ENCODE peak calls at places on chromosome 1, in four cellular contexts. Z is adrenal gland, A is endothelial cell of umbilical vein, B is HCT116. I is an unnamed sample.

GRCh38 chr1:167276969-167277368 is 56.3 kb downstream of the POU2F1 start:
- DNase-seq in Z (no peak), A (no peak), B (no peak), I (no peak)

GRCh38 chr1:84406209-84406917 is 8.1 kb downstream of the DNASE2B start:
- DNase-seq in Z (no peak), A (peak; percentile 13), B (peak; percentile 53), I (no peak)

GRCh38 chr1:68811806-68812205 is 314.9 kb upstream of the DEPDC1 start:
- DNase-seq in Z (no peak), A (no peak), B (no peak), I (no peak)

GRCh38 chr1:47002211-47002610 is 21.3 kb upstream of the CYP4X1 start:
- DNase-seq in Z (no peak), A (no peak), B (no peak), I (no peak)

GRCh38 chr1:12001249-12001917 is 17.9 kb upstream of the MIIP start:
- DNase-seq in Z (peak; percentile 65), A (no peak), B (peak; percentile 77), I (no peak)

GRCh38 chr1:228283043-228283371 is 75.2 kb downstream of the OBSCN start:
- DNase-seq in Z (peak; percentile 16), A (no peak), B (no peak), I (peak; percentile 45)

GRCh38 chr1:148362141-148362929 is 120.8 kb downstream of the PPIAL4G start:
- DNase-seq in Z (no peak), A (no peak), B (peak; percentile 86), I (no peak)

GRCh38 chr1:10947181-10947580 is 65.3 kb upstream of the TARDBP start:
- DNase-seq in Z (no peak), A (no peak), B (no peak), I (no peak)

GRCh38 chr1:14840374-14840773 is 241.9 kb downstream of the KAZN start:
- DNase-seq in Z (no peak), A (no peak), B (no peak), I (no peak)

GRCh38 chr1:57770772-57771171 is 346.9 kb upstream of the DAB1 start:
- DNase-seq in Z (no peak), A (no peak), B (no peak), I (no peak)

GRCh38 chr1:84887261-84887934 is 5.6 kb downstream of the LPAR3 start:
- DNase-seq in Z (peak; percentile 18), A (no peak), B (no peak), I (no peak)

GRCh38 chr1:62686822-62687221 is 1.4 kb downstream of the DOCK7 start:
- DNase-seq in Z (no peak), A (no peak), B (no peak), I (no peak)

GRCh38 chr1:62462370-62462769 is 25.5 kb downstream of the USP1 start:
- DNase-seq in Z (no peak), A (no peak), B (no peak), I (no peak)

GRCh38 chr1:172449012-172449584 is 5.2 kb upstream of the PIGC start:
- DNase-seq in Z (no peak), A (no peak), B (no peak), I (no peak)

GRCh38 chr1:27428316-27429028 is 36.0 kb downstream of the GPR3 start:
- DNase-seq in Z (no peak), A (peak; percentile 87), B (no peak), I (peak; percentile 25)

GRCh38 chr1:202654079-202654478 is 56.2 kb downstream of the SYT2 start:
- DNase-seq in Z (no peak), A (no peak), B (no peak), I (no peak)

GRCh38 chr1:44616284-44616990 is 57.8 kb downstream of the TMEM53 start:
- DNase-seq in Z (no peak), A (no peak), B (no peak), I (no peak)

GRCh38 chr1:111471012-111471411 is 2.8 kb upstream of the C1orf162 start:
- DNase-seq in Z (peak; percentile 63), A (no peak), B (no peak), I (peak; percentile 20)

GRCh38 chr1:61612600-61612999 is 112.3 kb downstream of the TM2D1 start:
- DNase-seq in Z (no peak), A (no peak), B (no peak), I (no peak)

GRCh38 chr1:117754061-117754969 is 148.5 kb downstream of the TENT5C start:
- DNase-seq in Z (peak; percentile 76), A (peak; percentile 71), B (peak; percentile 52), I (peak; percentile 55)

GRCh38 chr1:31799196-31799894 is 16.5 kb downstream of the SPOCD1 start:
- DNase-seq in Z (no peak), A (no peak), B (no peak), I (no peak)

GRCh38 chr1:107914144-107914543 is 50.8 kb downstream of the VAV3 start:
- DNase-seq in Z (no peak), A (no peak), B (no peak), I (no peak)

GRCh38 chr1:109802901-109803561 is 39.3 kb upstream of the EPS8L3 start:
- DNase-seq in Z (no peak), A (peak; percentile 29), B (no peak), I (no peak)

GRCh38 chr1:81111818-81112217 is 688.9 kb upstream of the ADGRL2 start:
- DNase-seq in Z (peak; percentile 12), A (peak; percentile 44), B (no peak), I (no peak)

GRCh38 chr1:7469255-7469938 is 301.7 kb upstream of the VAMP3 start:
- DNase-seq in Z (peak; percentile 78), A (no peak), B (no peak), I (no peak)

GRCh38 chr1:109483658-109484518 is at the start of gene ATXN7L2:
- DNase-seq in Z (peak; percentile 94), A (peak; percentile 92), B (peak; percentile 77), I (peak; percentile 84)

GRCh38 chr1:183238071-183238470 is 52.0 kb downstream of the LAMC2 start:
- DNase-seq in Z (no peak), A (peak; percentile 31), B (no peak), I (no peak)

GRCh38 chr1:10704383-10704882 is 92.0 kb downstream of the CASZ1 start:
- DNase-seq in Z (peak; percentile 62), A (no peak), B (no peak), I (no peak)

GRCh38 chr1:244675167-244675566 is 22.2 kb downstream of the DESI2 start:
- DNase-seq in Z (no peak), A (no peak), B (no peak), I (no peak)

GRCh38 chr1:175132456-175132855 is 60.1 kb downstream of the KIAA0040 start:
- DNase-seq in Z (no peak), A (no peak), B (no peak), I (no peak)

GRCh38 chr1:202521886-202522285 is 173.4 kb downstream of the PPP1R12B start:
- DNase-seq in Z (no peak), A (no peak), B (no peak), I (no peak)

DNA sequence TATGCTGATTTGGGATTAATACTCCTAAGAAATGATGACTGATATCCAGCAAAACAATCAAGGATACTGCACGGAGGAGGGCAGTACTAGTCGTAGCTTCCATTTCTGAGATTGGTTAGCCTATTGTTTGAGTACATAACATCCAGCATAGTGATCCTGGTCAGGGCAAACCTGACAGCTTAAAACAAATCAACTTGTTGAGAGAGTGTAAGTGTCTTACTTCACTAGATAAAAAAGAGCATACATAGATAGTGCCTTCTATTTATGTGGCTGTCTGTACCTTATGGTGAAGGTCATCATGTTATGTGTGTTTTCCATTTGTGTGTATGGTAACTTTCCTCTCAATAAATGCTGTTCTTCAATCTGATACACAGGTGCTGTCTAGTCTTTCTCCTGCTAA is 228.4 kb downstream of the PTGER3 start:
- DNase-seq in Z (no peak), A (no peak), B (no peak), I (no peak)
- H3K4me1 ChIP-seq in Z (no peaks in the 10 kb centered on the region), A (no peaks in the 10 kb centered on the region), B (no peaks in the 10 kb centered on the region), I (no peaks in the 10 kb centered on the region)

GRCh38 chr1:226407199-226407496 is 745 bp downstream of the PARP1 start:
- DNase-seq in Z (no peak), A (no peak), B (no peak), I (no peak)

GRCh38 chr1:226409392-226409791 is 1.5 kb upstream of the PARP1 start:
- DNase-seq in Z (no peak), A (no peak), B (no peak), I (no peak)

GRCh38 chr1:226407497-226408284 is at the start of gene PARP1:
- DNase-seq in Z (peak; percentile 95), A (peak; percentile 86), B (peak; percentile 71), I (peak; percentile 87)

GRCh38 chr1:226406401-226406881 is 1.5 kb downstream of the PARP1 start:
- DNase-seq in Z (no peak), A (no peak), B (no peak), I (no peak)

DNA sequence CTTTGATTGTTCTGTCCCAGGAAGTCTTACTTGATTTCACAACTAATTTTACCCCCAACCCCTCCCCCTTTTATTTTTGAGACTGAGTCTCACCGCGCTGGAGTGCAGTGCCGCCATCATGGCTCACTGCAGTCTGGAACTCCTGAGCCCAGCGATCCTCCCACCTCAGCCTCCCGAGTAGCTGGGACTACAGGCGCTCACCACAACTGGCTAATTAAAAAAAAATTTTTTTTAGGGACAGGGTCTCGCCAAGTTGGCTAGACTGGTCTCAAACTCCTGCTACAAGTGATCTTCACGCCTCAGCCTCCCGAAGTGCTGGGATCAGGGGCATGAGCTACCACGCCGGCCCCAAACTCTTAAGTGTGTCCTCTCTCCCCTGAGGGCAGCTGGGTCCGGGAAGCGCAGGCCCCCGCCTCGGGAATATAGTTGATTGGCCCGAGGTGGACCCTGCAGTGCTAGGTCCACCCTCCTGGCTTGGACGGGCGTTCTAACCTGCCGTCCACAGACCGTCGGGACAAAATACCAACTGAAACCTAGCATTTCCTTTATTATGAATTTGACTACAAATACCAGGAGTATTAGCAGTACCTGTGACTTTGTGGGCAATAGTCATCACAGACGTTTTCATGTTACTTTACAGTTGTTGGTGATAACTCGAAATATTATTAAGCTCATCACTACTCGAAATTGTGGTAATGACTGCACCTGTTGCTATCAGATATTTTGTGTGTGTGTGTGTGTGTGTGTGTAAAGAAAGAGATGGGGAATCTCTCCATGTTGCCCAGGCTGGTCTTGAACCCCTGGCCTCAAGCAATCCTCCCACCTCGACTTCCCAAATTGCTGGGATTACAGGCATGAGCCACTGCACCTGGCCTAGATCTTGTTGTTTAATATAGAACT is 642 bp upstream of the PARP1 start:
- DNase-seq in Z (no peak), A (no peak), B (no peak), I (no peak)
- TF ChIP-seq CTCF in Z (no peak), A (no peak), B (no peak), I (no peak)

GRCh38 chr1:209805875-209806760 is at the start of gene IRF6:
- DNase-seq in Z (peak; percentile 94), A (peak; percentile 87), B (peak; percentile 88), I (no peak)
- TF ChIP-seq POLR2A in Z (no peak), A (peak; percentile 50), B (peak; percentile 75), I (no peak)

DNA sequence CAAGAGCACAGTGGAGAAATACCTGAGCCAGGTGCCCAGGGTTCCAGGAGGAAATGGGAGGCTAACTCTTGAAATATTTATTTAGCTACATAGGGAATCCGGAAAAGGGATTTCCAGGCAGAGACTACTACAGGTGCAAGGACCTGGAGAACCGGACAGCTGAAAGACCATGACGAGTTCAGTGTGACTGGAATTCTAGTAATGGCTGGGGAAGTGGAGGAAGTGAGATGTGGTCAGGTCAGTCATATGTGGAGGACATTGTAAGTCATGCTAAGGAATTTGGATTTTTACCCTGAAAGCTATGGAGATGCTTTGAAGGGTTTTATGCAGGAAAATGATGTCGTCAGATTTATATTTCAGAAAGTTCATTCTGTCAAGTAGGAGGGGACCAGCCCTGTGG is 1.8 kb downstream of the CAP1 start:
- DNase-seq in Z (no peak), A (peak; percentile 20), B (no peak), I (no peak)
- H3K4me1 ChIP-seq in Z (peaks cover 67% of the 10 kb centered on the region), A (peaks cover 32% of the 10 kb centered on the region), B (peaks cover 25% of the 10 kb centered on the region), I (peaks cover 43% of the 10 kb centered on the region)

I was measured in gastrocnemius medialis.